ENCODE peak calls at places on chromosomes 3 and 15, in seven cellular contexts. One of them, this sample, is unnamed.
A peak's percentile ranks its signal among the peaks of the same experiment; 100 is the strongest.

GRCh38 chr3:171810278-171811058 is at the start of gene PLD1:
- DNase-seq in esophagus squamous epithelium: no peak
- DNase-seq in heart right ventricle: peak; percentile 85
- DNase-seq in HCEC 1CT: peak; percentile 76
- DNase-seq in CD4-positive, alpha-beta T cell: peak; percentile 2
- DNase-seq in Caco-2: peak; percentile 88
- DNase-seq in T-helper 2 cell: peak; percentile 6
- DNase-seq in this sample: peak; percentile 81

GRCh38 chr3:134544306-134544705 is 58.4 kb downstream of the CEP63 start:
- DNase-seq in esophagus squamous epithelium: no peak
- DNase-seq in heart right ventricle: no peak
- DNase-seq in HCEC 1CT: no peak
- DNase-seq in CD4-positive, alpha-beta T cell: no peak
- DNase-seq in Caco-2: no peak
- DNase-seq in T-helper 2 cell: no peak
- DNase-seq in this sample: no peak

GRCh38 chr15:96359772-96360498 is 29.4 kb downstream of the NR2F2 start:
- DNase-seq in esophagus squamous epithelium: no peak
- DNase-seq in heart right ventricle: no peak
- DNase-seq in HCEC 1CT: peak; percentile 59
- DNase-seq in CD4-positive, alpha-beta T cell: no peak
- DNase-seq in Caco-2: no peak
- DNase-seq in T-helper 2 cell: no peak
- DNase-seq in this sample: no peak

GRCh38 chr3:62007036-62007435 is 366.3 kb downstream of the FEZF2 start:
- DNase-seq in esophagus squamous epithelium: no peak
- DNase-seq in heart right ventricle: no peak
- DNase-seq in HCEC 1CT: no peak
- DNase-seq in CD4-positive, alpha-beta T cell: no peak
- DNase-seq in Caco-2: no peak
- DNase-seq in T-helper 2 cell: no peak
- DNase-seq in this sample: no peak

GRCh38 chr15:72486144-72486543 is 12.0 kb downstream of the ARIH1 start:
- DNase-seq in esophagus squamous epithelium: no peak
- DNase-seq in heart right ventricle: no peak
- DNase-seq in HCEC 1CT: no peak
- DNase-seq in CD4-positive, alpha-beta T cell: no peak
- DNase-seq in Caco-2: no peak
- DNase-seq in T-helper 2 cell: no peak
- DNase-seq in this sample: no peak

GRCh38 chr15:78061963-78062427 is 15.5 kb downstream of the TBC1D2B start:
- DNase-seq in esophagus squamous epithelium: no peak
- DNase-seq in heart right ventricle: no peak
- DNase-seq in HCEC 1CT: peak; percentile 36
- DNase-seq in CD4-positive, alpha-beta T cell: no peak
- DNase-seq in Caco-2: no peak
- DNase-seq in T-helper 2 cell: no peak
- DNase-seq in this sample: peak; percentile 67

GRCh38 chr15:63473749-63473998 is 30.7 kb upstream of the USP3 start:
- DNase-seq in esophagus squamous epithelium: no peak
- DNase-seq in heart right ventricle: no peak
- DNase-seq in HCEC 1CT: no peak
- DNase-seq in CD4-positive, alpha-beta T cell: no peak
- DNase-seq in Caco-2: no peak
- DNase-seq in T-helper 2 cell: no peak
- DNase-seq in this sample: no peak

GRCh38 chr15:38867556-38867955 is 302.9 kb upstream of the RASGRP1 start:
- DNase-seq in esophagus squamous epithelium: no peak
- DNase-seq in heart right ventricle: no peak
- DNase-seq in HCEC 1CT: no peak
- DNase-seq in CD4-positive, alpha-beta T cell: no peak
- DNase-seq in Caco-2: no peak
- DNase-seq in T-helper 2 cell: no peak
- DNase-seq in this sample: peak; percentile 15

GRCh38 chr3:29335921-29336320 is 55.0 kb downstream of the RBMS3 start:
- DNase-seq in esophagus squamous epithelium: no peak
- DNase-seq in heart right ventricle: no peak
- DNase-seq in HCEC 1CT: no peak
- DNase-seq in CD4-positive, alpha-beta T cell: no peak
- DNase-seq in Caco-2: no peak
- DNase-seq in T-helper 2 cell: no peak
- DNase-seq in this sample: no peak

GRCh38 chr3:182671942-182672341 is 121.4 kb upstream of the ATP11B start:
- DNase-seq in esophagus squamous epithelium: no peak
- DNase-seq in heart right ventricle: no peak
- DNase-seq in HCEC 1CT: peak; percentile 28
- DNase-seq in CD4-positive, alpha-beta T cell: no peak
- DNase-seq in Caco-2: no peak
- DNase-seq in T-helper 2 cell: no peak
- DNase-seq in this sample: no peak

GRCh38 chr15:52483712-52484111 is 45.0 kb downstream of the MYO5A start:
- DNase-seq in esophagus squamous epithelium: no peak
- DNase-seq in heart right ventricle: no peak
- DNase-seq in HCEC 1CT: peak; percentile 75
- DNase-seq in CD4-positive, alpha-beta T cell: no peak
- DNase-seq in Caco-2: no peak
- DNase-seq in T-helper 2 cell: no peak
- DNase-seq in this sample: peak; percentile 19

GRCh38 chr15:70714575-70714974 is 48.8 kb downstream of the UACA start:
- DNase-seq in esophagus squamous epithelium: no peak
- DNase-seq in heart right ventricle: no peak
- DNase-seq in HCEC 1CT: no peak
- DNase-seq in CD4-positive, alpha-beta T cell: no peak
- DNase-seq in Caco-2: peak; percentile 26
- DNase-seq in T-helper 2 cell: no peak
- DNase-seq in this sample: no peak

GRCh38 chr3:120025520-120025919 is 68.7 kb downstream of the GSK3B start:
- DNase-seq in esophagus squamous epithelium: no peak
- DNase-seq in heart right ventricle: no peak
- DNase-seq in HCEC 1CT: peak; percentile 50
- DNase-seq in CD4-positive, alpha-beta T cell: no peak
- DNase-seq in Caco-2: no peak
- DNase-seq in T-helper 2 cell: no peak
- DNase-seq in this sample: no peak